ENCODE peak calls at places on chromosomes 4 and X, in five cellular contexts. Y is mesothelial cell of epicardium, R is WTC11, E is upper lobe of right lung, O is NCI-H226. S is an unnamed sample.
A peak's percentile ranks its signal among the peaks of the same experiment; 100 is the strongest.

GRCh38 chr4:186581421-186581820 is 26.1 kb upstream of the MTNR1A start:
- DNase-seq in O (no peak), Y (no peak), R (no peak), E (no peak), S (no peak)

GRCh38 chr4:52057196-52057595 is 6.1 kb downstream of the SPATA18 start:
- DNase-seq in O (no peak), R (no peak), E (no peak), Y (no peak), S (no peak)

GRCh38 chrX:124518888-124519287 is 172.5 kb downstream of the SH2D1A start:
- DNase-seq in O (peak; percentile 17), E (no peak), Y (no peak), R (no peak), S (no peak)

GRCh38 chr4:101232074-101232776 is 115.1 kb downstream of the PPP3CA start:
- DNase-seq in O (peak; percentile 77), R (no peak), Y (no peak), E (no peak), S (no peak)

GRCh38 chr4:133921280-133922195 is 280.1 kb downstream of the PABPC4L start:
- DNase-seq in O (peak; percentile 2), R (no peak), Y (no peak), E (no peak), S (no peak)

GRCh38 chrX:136157187-136157586 is 9.9 kb downstream of the FHL1 start:
- DNase-seq in Y (no peak), O (no peak), E (no peak), R (no peak), S (no peak)

GRCh38 chr4:6134612-6135220 is 65.6 kb downstream of the JAKMIP1 start:
- DNase-seq in Y (no peak), E (no peak), O (peak; percentile 6), R (no peak), S (no peak)

GRCh38 chrX:48971325-48972213 is at the start of gene KCND1:
- DNase-seq in E (no peak), O (peak; percentile 1), Y (peak; percentile 41), R (peak; percentile 39), S (no peak)

GRCh38 chr4:90536408-90536807 is 409.2 kb downstream of the CCSER1 start:
- DNase-seq in Y (no peak), E (no peak), R (no peak), O (no peak), S (no peak)

GRCh38 chrX:123184858-123185251 is 777 bp downstream of the GRIA3 start:
- DNase-seq in Y (no peak), O (no peak), R (peak; percentile 20), E (no peak), S (no peak)

GRCh38 chr4:184746532-184746870 is 12.6 kb upstream of the CENPU start:
- DNase-seq in R (no peak), E (no peak), Y (no peak), O (peak; percentile 74), S (no peak)

GRCh38 chr4:37549003-37549402 is 137.2 kb downstream of the RELL1 start:
- DNase-seq in E (no peak), Y (no peak), O (peak; percentile 77), R (no peak), S (no peak)

GRCh38 chrX:103311401-103311785 is 603 bp upstream of the BEX2 start:
- DNase-seq in O (no peak), R (no peak), E (no peak), Y (no peak), S (no peak)

GRCh38 chrX:46754450-46755075 is 4.4 kb downstream of the SLC9A7 start:
- DNase-seq in Y (no peak), R (peak; percentile 16), E (no peak), O (no peak), S (no peak)

GRCh38 chr4:7630559-7631287 is 196.0 kb upstream of the PSAPL1 start:
- DNase-seq in R (no peak), O (peak; percentile 69), E (no peak), Y (no peak), S (peak; percentile 50)

GRCh38 chr4:130478406-130478805 is 1382.5 kb downstream of the C4orf33 start:
- DNase-seq in O (no peak), R (no peak), E (no peak), Y (no peak), S (no peak)

GRCh38 chrX:49191033-49191871 is 5.1 kb upstream of the PRICKLE3 start:
- DNase-seq in R (peak; percentile 81), E (peak; percentile 93), O (peak; percentile 94), Y (peak; percentile 80), S (peak; percentile 92)

GRCh38 chr4:114217150-114217817 is 237.8 kb upstream of the ARSJ start:
- DNase-seq in Y (no peak), O (no peak), R (no peak), E (no peak), S (no peak)

GRCh38 chr4:1041147-1041935 is 29.9 kb downstream of the FGFRL1 start:
- DNase-seq in Y (no peak), O (peak; percentile 54), E (no peak), R (no peak), S (no peak)

GRCh38 chr4:10020106-10020505 is 1.2 kb downstream of the SLC2A9 start:
- DNase-seq in E (no peak), Y (no peak), O (no peak), R (no peak), S (no peak)

GRCh38 chr4:127685292-127685691 is 44.9 kb upstream of the SLC25A31 start:
- DNase-seq in Y (no peak), R (no peak), E (no peak), O (peak; percentile 77), S (no peak)

GRCh38 chrX:31268359-31268758 is 196.5 kb upstream of the FTHL17 start:
- DNase-seq in R (no peak), E (no peak), O (no peak), Y (no peak), S (no peak)

GRCh38 chrX:40189018-40189417 is 91.3 kb upstream of the BCOR start:
- DNase-seq in E (no peak), O (peak; percentile 2), R (no peak), Y (no peak), S (no peak)

GRCh38 chrX:109848451-109849050 is 115.5 kb upstream of the ACSL4 start:
- DNase-seq in E (no peak), R (no peak), Y (no peak), O (no peak), S (no peak)

GRCh38 chr4:106186201-106186600 is 129.8 kb downstream of the TBCK start:
- DNase-seq in O (no peak), R (no peak), Y (no peak), E (no peak), S (no peak)

GRCh38 chrX:41005445-41005992 is 79.7 kb upstream of the USP9X start:
- DNase-seq in E (no peak), O (no peak), R (no peak), Y (no peak), S (no peak)

GRCh38 chr4:118716304-118716703 is 31.1 kb downstream of the METTL14 start:
- DNase-seq in O (no peak), E (no peak), Y (no peak), R (no peak), S (no peak)

GRCh38 chrX:136797787-136798186 is 17.1 kb upstream of the ARHGEF6 start:
- DNase-seq in R (no peak), E (no peak), O (no peak), Y (no peak), S (no peak)

GRCh38 chrX:150863191-150863590 is 35.3 kb downstream of the CD99L2 start:
- DNase-seq in R (no peak), Y (no peak), O (no peak), E (no peak), S (no peak)

GRCh38 chr4:1802151-1802715 is 9.1 kb downstream of the FGFR3 start:
- DNase-seq in O (no peak), Y (no peak), E (no peak), R (no peak), S (no peak)

S was measured in lower lobe of right lung.